ENCODE peak calls at places on chromosomes 5 and 9, in six cellular contexts. C is psoas muscle, Y is stomach, M is prostate gland, I is DND-41, X is MM.1S. H is an unnamed sample. For H3K4me1, the result is how much of the 10 kb centered on the place peaks cover.

GRCh38 chr5:168443950-168444700 is 42.1 kb upstream of the RARS1 start:
- DNase-seq in C (no peak), Y (no peak), M (no peak), I (no peak), X (no peak), H (no peak)

GRCh38 chr5:126477681-126478117 is 54.5 kb downstream of the GRAMD2B start:
- DNase-seq in C (no peak), Y (no peak), M (no peak), I (no peak), X (peak), H (no peak)

GRCh38 chr5:164335837-164336236 is 830.4 kb downstream of the MAT2B start:
- DNase-seq in C (no peak), Y (no peak), M (no peak), I (no peak), X (no peak), H (no peak)

GRCh38 chr5:370959-371810 is 49.7 kb downstream of the AHRR start:
- DNase-seq in C (no peak), Y (peak), M (peak), I (no peak), X (no peak), H (peak)

GRCh38 chr9:93665566-93666278 is 89.3 kb downstream of the PHF2 start:
- DNase-seq in C (peak), Y (no peak), M (no peak), I (no peak), X (no peak), H (no peak)

GRCh38 chr5:122154910-122155309 is 25.6 kb downstream of the ZNF474 start:
- DNase-seq in C (peak), Y (no peak), M (no peak), I (no peak), X (no peak), H (no peak)

GRCh38 chr5:98721231-98721928 is 52.1 kb upstream of the RGMB start:
- DNase-seq in C (no peak), Y (no peak), M (no peak), I (no peak), X (no peak), H (no peak)

GRCh38 chr5:101543780-101544179 is 640.7 kb upstream of the ST8SIA4 start:
- DNase-seq in C (no peak), Y (no peak), M (no peak), I (no peak), X (no peak), H (no peak)

GRCh38 chr9:91427873-91428272 is 4.2 kb upstream of the NFIL3 start:
- DNase-seq in C (no peak), Y (no peak), M (no peak), I (no peak), X (peak), H (no peak)

GRCh38 chr5:132182366-132183040 is 45.1 kb downstream of the P4HA2 start:
- DNase-seq in C (no peak), Y (no peak), M (no peak), I (no peak), X (no peak), H (no peak)

GRCh38 chr5:5432020-5432707 is 9.7 kb downstream of the ICE1 start:
- DNase-seq in C (no peak), Y (no peak), M (no peak), I (no peak), X (no peak), H (no peak)

GRCh38 chr9:93007529-93008058 is 50.9 kb upstream of the SUSD3 start:
- DNase-seq in C (no peak), Y (no peak), M (no peak), I (no peak), X (no peak), H (no peak)

GRCh38 chr5:547086-547924 is 23.1 kb upstream of the SLC9A3 start:
- DNase-seq in C (peak), Y (no peak), M (no peak), I (no peak), X (no peak), H (peak)

GRCh38 chr9:104177003-104177611 is 83.0 kb downstream of the SMC2 start:
- DNase-seq in C (no peak), Y (no peak), M (no peak), I (no peak), X (peak), H (no peak)

GRCh38 chr5:103243665-103244064 is 14.9 kb upstream of the MACIR start:
- DNase-seq in C (no peak), Y (no peak), M (no peak), I (no peak), X (no peak), H (no peak)

GRCh38 chr5:148428825-148429224 is 45.1 kb downstream of the FBXO38 start:
- DNase-seq in C (no peak), Y (no peak), M (no peak), I (no peak), X (no peak), H (no peak)

GRCh38 chr5:148426514-148426913 is 42.8 kb downstream of the FBXO38 start:
- DNase-seq in C (no peak), Y (no peak), M (no peak), I (no peak), X (no peak), H (no peak)

GRCh38 chr5:148421661-148422060 is 37.9 kb downstream of the FBXO38 start:
- DNase-seq in C (no peak), Y (no peak), M (no peak), I (no peak), X (no peak), H (no peak)

GRCh38 chr5:148427370-148428042 is 43.7 kb downstream of the FBXO38 start:
- DNase-seq in C (no peak), Y (no peak), M (no peak), I (no peak), X (no peak), H (no peak)

DNA sequence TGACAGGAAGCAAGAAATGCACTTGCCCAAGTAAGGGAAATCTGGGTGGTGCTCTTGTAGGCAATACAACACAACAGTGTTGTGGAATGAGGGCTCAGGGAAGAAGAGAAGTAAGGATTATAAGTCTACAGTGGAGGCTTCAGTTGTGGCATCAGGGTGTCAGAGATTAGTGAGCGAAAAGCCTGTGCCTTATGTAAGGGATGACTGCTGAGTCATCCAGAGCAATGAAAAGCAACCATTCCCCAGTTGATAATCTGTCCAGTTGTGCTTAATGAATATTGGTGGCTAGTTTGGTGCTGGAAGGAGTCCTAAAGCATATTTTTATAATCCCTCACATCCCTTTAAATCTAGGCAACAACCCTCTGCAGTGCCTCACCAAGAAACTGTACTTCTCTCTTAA is 42.0 kb downstream of the FBXO38 start:
- DNase-seq in C (no peak), Y (no peak), M (no peak), I (no peak), X (no peak), H (no peak)
- H3K4me1 ChIP-seq in C (under half), Y (under half), M (under half), I (under half), X (under half), H (under half)

DNA sequence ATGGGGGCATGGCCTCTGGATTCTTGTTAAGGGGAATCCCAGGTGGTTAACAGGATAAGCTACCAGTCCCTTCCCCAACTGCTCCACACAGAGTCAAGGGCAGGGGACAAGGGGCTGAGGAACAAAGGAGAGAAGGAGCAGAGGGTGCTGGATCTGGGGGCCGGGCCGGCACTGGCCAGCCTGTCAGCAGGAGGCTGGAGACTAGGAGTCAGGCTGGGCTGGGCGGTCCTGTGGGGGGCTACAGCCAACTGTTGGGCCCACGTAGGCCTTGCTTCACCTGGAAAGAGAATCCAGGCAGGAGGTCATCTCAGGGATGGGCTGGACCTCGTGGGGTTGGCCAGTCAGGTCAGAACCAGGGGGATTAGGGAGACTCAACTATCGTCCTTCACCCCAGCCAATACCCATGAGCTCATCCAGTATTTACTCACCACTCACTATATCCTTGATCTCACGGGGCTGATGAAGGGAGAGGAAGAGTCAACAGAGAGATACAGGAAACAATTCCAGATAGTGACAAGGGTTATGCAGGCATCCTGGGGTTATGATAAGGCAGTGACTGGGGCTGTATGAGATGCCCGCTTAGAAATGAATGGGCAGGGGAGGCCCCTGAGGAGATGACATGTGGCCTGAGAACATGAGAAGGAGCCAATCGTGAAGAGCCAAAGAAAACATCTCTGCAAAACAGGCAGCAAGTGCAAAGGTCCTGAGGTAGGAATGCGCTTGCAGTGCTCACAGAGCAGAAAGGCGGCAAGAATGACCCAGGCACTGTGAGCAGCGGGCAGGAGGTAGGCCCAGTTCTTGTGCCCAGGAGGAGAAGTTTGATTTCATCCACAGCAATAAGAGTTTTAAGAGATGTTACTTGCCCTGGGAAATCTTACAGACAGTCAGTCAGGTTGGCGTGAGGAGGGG is 48.0 kb upstream of the SLC25A51 start:
- DNase-seq in C (no peak), Y (no peak), M (no peak), I (no peak), X (no peak), H (no peak)
- H3K27ac ChIP-seq in C (no peak), Y (no peak), M (peak), I (no peak), X (no peak), H (no peak)

DNA sequence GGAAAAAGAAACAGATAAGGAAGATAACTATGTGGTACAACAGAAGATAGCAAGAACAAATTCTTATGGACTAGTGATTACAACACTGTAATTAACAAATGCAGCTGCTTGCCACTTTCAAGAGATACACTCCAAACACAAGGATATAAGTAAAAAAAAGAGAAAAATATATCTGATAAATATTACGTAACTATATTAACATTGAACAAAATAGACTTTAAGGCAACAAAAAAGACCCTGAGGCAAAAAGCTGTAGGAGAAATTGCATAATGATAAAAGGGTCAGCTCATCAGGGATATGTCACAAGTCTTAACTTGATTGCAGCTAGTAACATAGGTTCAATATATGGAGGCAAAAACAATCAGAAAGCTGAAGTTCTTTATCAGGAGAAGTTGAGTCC is 51.3 kb upstream of the RNF130 start:
- DNase-seq in C (no peak), Y (no peak), M (no peak), I (no peak), X (no peak), H (no peak)
- H3K4me3 ChIP-seq in C (no peak), Y (no peak), M (no peak), I (no peak), X (no peak), H (no peak)

GRCh38 chr9:125548141-125548540 is 158.9 kb downstream of the MAPKAP1 start:
- DNase-seq in C (no peak), Y (no peak), M (no peak), I (no peak), X (no peak), H (no peak)

GRCh38 chr9:125547383-125547782 is 159.6 kb downstream of the MAPKAP1 start:
- DNase-seq in C (no peak), Y (no peak), M (no peak), I (no peak), X (no peak), H (no peak)

GRCh38 chr9:125544988-125545651 is 161.9 kb downstream of the MAPKAP1 start:
- DNase-seq in C (no peak), Y (peak), M (peak), I (no peak), X (no peak), H (no peak)

GRCh38 chr9:125541840-125542243 is 165.2 kb downstream of the MAPKAP1 start:
- DNase-seq in C (no peak), Y (no peak), M (no peak), I (no peak), X (no peak), H (no peak)

DNA sequence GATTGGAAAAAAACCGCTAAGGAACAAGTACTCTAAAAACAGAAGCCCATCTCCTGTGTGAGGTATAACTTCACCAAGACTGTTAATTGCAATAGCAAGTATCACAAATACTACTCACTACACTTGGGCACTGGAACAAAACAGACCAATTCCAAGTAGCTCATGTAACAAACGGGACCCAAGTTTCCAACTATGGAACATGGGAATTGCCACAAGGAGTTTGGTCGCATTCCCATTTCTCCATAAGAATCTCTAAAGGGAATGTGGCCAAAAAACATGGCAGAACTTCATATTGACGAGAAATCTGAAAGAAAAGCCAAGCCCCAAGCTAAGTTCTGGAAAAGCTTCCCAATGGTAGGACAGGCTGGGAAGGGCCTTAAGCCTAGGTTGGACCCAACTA is 162.5 kb downstream of the MAPKAP1 start:
- DNase-seq in C (no peak), Y (no peak), M (no peak), I (no peak), X (no peak), H (no peak)
- H3K4me1 ChIP-seq in C (under half), Y (under half), M (under half), I (under half), X (under half), H (under half)

GRCh38 chr9:89458768-89459496 is 39.0 kb downstream of the SEMA4D start:
- DNase-seq in C (no peak), Y (no peak), M (no peak), I (no peak), X (no peak), H (no peak)
- H3K27ac ChIP-seq in C (no peak), Y (no peak), M (no peak), I (peak), X (no peak), H (no peak)